ENCODE peak calls at places on chromosomes 13 and 19, in six cellular contexts. V is omental fat pad, Q is cardiac muscle cell, T is activated T-cell treated with anti-CD3 and anti-CD28 coated beads for 1 hour, U is H9, O is GM03348. K is an unnamed sample.

GRCh38 chr13:111537843-111538499 is 217.5 kb downstream of the TEX29 start:
- DNase-seq in V (no peak), Q (no peak), T (no peak), U (no peak), O (no peak), K (no peak)

GRCh38 chr19:29526730-29527499 is 1.1 kb downstream of the VSTM2B start:
- DNase-seq in V (no peak), Q (no peak), T (no peak), U (peak), O (peak), K (peak)

GRCh38 chr13:47038196-47038595 is 141.3 kb upstream of the HTR2A start:
- DNase-seq in V (no peak), Q (no peak), T (no peak), U (no peak), O (no peak), K (no peak)

GRCh38 chr19:7450243-7451223 is 38.3 kb downstream of the PEX11G start:
- DNase-seq in V (no peak), Q (no peak), T (no peak), U (peak), O (no peak), K (no peak)

GRCh38 chr19:39919976-39920375 is 14.5 kb downstream of the FCGBP start:
- DNase-seq in V (no peak), Q (no peak), T (no peak), U (no peak), O (no peak), K (no peak)

GRCh38 chr13:90696254-90696653 is 651.2 kb upstream of the MIR17HG start:
- DNase-seq in V (no peak), Q (no peak), T (no peak), U (no peak), O (peak), K (no peak)

GRCh38 chr13:61414686-61415664 is 674 bp downstream of the PCDH20 start:
- DNase-seq in V (no peak), Q (peak), T (no peak), U (peak), O (peak), K (no peak)

GRCh38 chr19:18006895-18007604 is 920 bp upstream of the ARRDC2 start:
- DNase-seq in V (peak), Q (peak), T (peak), U (peak), O (peak), K (peak)

GRCh38 chr13:59111711-59112110 is 1052.0 kb downstream of the DIAPH3 start:
- DNase-seq in V (no peak), Q (no peak), T (no peak), U (no peak), O (peak), K (no peak)

GRCh38 chr13:38636106-38636505 is 50.8 kb upstream of the FREM2 start:
- DNase-seq in V (no peak), Q (no peak), T (no peak), U (no peak), O (no peak), K (no peak)

GRCh38 chr13:38687246-38688229 is 661 bp downstream of the FREM2 start:
- DNase-seq in V (no peak), Q (peak), T (no peak), U (peak), O (peak), K (no peak)

GRCh38 chr19:28422046-28422445 is 790.9 kb downstream of the UQCRFS1 start:
- DNase-seq in V (no peak), Q (no peak), T (no peak), U (no peak), O (no peak), K (no peak)

GRCh38 chr19:41296323-41296935 is 13.5 kb upstream of the CCDC97 start:
- DNase-seq in V (no peak), Q (no peak), T (no peak), U (no peak), O (no peak), K (no peak)

GRCh38 chr13:56561327-56561726 is 579.4 kb upstream of the PRR20A start:
- DNase-seq in V (no peak), Q (peak), T (no peak), U (no peak), O (no peak), K (no peak)

GRCh38 chr19:18737337-18737953 is 53.7 kb downstream of the COMP start:
- DNase-seq in V (no peak), Q (no peak), T (no peak), U (peak), O (no peak), K (no peak)

GRCh38 chr19:8086849-8087248 is 34.3 kb downstream of the CCL25 start:
- DNase-seq in V (no peak), Q (no peak), T (no peak), U (no peak), O (no peak), K (no peak)

GRCh38 chr13:31431722-31432137 is 232.0 kb downstream of the B3GLCT start:
- DNase-seq in V (peak), Q (peak), T (peak), U (peak), O (peak), K (no peak)

GRCh38 chr13:24741016-24741662 is 22.8 kb upstream of the RNF17 start:
- DNase-seq in V (no peak), Q (no peak), T (no peak), U (peak), O (no peak), K (no peak)

GRCh38 chr19:12365094-12365371 is 450 bp downstream of the ZNF442 start:
- DNase-seq in V (no peak), Q (no peak), T (no peak), U (no peak), O (peak), K (no peak)

GRCh38 chr13:46607768-46608553 is 55.0 kb downstream of the LRCH1 start:
- DNase-seq in V (no peak), Q (no peak), T (no peak), U (no peak), O (no peak), K (no peak)

GRCh38 chr19:39125199-39125553 is 410 bp upstream of the PAK4 start:
- DNase-seq in V (no peak), Q (no peak), T (no peak), U (no peak), O (no peak), K (no peak)

GRCh38 chr19:58553799-58554493 is 959 bp downstream of the CHMP2A start:
- DNase-seq in V (no peak), Q (no peak), T (no peak), U (no peak), O (no peak), K (no peak)

GRCh38 chr19:43534811-43535761 is 2.1 kb downstream of the ZNF575 start:
- DNase-seq in V (peak), Q (peak), T (no peak), U (peak), O (peak), K (peak)

GRCh38 chr19:20162821-20163220 is 4.2 kb upstream of the ZNF486 start:
- DNase-seq in V (no peak), Q (no peak), T (no peak), U (no peak), O (no peak), K (no peak)

GRCh38 chr13:61898207-61898606 is 482.6 kb upstream of the PCDH20 start:
- DNase-seq in V (no peak), Q (no peak), T (no peak), U (no peak), O (no peak), K (no peak)

GRCh38 chr19:41641879-41642485 is 15.1 kb upstream of the CEACAM4 start:
- DNase-seq in V (no peak), Q (peak), T (peak), U (peak), O (peak), K (peak)

GRCh38 chr19:55646889-55647731 is 902 bp upstream of the CCDC106 start:
- DNase-seq in V (no peak), Q (no peak), T (no peak), U (no peak), O (no peak), K (no peak)